ENCODE peak calls at places on chromosomes 6 and 20, in nine cellular contexts. Q is adrenal gland; F is right lobe of liver; M is tibial nerve; J is neuronal stem cell; H is breast epithelium; Z is CD8-positive, alpha-beta memory T cell; G is transverse colon; S is brain microvascular endothelial cell. U is an unnamed sample.

GRCh38 chr6:125312950-125313349 is 11.2 kb upstream of the HDDC2 start:
- DNase-seq in Q (no peak), F (no peak), M (no peak), J (no peak), H (no peak), Z (no peak), G (no peak), S (no peak), U (no peak)

GRCh38 chr6:125078602-125079321 is 74.8 kb upstream of the TPD52L1 start:
- DNase-seq in Q (no peak), F (no peak), M (no peak), J (no peak), H (no peak), Z (no peak), G (no peak), S (no peak), U (no peak)

GRCh38 chr20:33830371-33830770 is 19.2 kb downstream of the CHMP4B start:
- DNase-seq in Q (no peak), F (no peak), M (no peak), J (no peak), H (no peak), Z (no peak), G (peak), S (no peak), U (no peak)

GRCh38 chr6:157814883-157815282 is 8.2 kb upstream of the SNX9 start:
- DNase-seq in Q (no peak), F (no peak), M (no peak), J (no peak), H (no peak), Z (no peak), G (no peak), S (no peak), U (no peak)

GRCh38 chr6:90131614-90132423 is 164.8 kb downstream of the BACH2 start:
- DNase-seq in Q (no peak), F (no peak), M (peak), J (no peak), H (no peak), Z (no peak), G (no peak), S (no peak), U (no peak)

GRCh38 chr20:3473944-3474343 is 3.1 kb downstream of the ATRN start:
- DNase-seq in Q (no peak), F (no peak), M (no peak), J (no peak), H (no peak), Z (no peak), G (no peak), S (no peak), U (no peak)

GRCh38 chr20:62522748-62523396 is 47.1 kb upstream of the GATA5 start:
- DNase-seq in Q (no peak), F (no peak), M (no peak), J (no peak), H (no peak), Z (no peak), G (no peak), S (no peak), U (no peak)

GRCh38 chr20:2805682-2806350 is 5.4 kb upstream of the CPXM1 start:
- DNase-seq in Q (no peak), F (no peak), M (no peak), J (no peak), H (no peak), Z (no peak), G (no peak), S (no peak), U (no peak)

GRCh38 chr6:80967618-80968017 is 784.9 kb downstream of the TENT5A start:
- DNase-seq in Q (no peak), F (no peak), M (no peak), J (no peak), H (no peak), Z (no peak), G (no peak), S (no peak), U (no peak)

GRCh38 chr6:22880686-22881433 is 311.5 kb downstream of the HDGFL1 start:
- DNase-seq in Q (no peak), F (no peak), M (no peak), J (no peak), H (no peak), Z (no peak), G (no peak), S (peak), U (no peak)

GRCh38 chr20:23646106-23646958 is 8.6 kb upstream of the CST3 start:
- DNase-seq in Q (no peak), F (no peak), M (no peak), J (no peak), H (no peak), Z (no peak), G (no peak), S (no peak), U (no peak)

GRCh38 chr20:23645575-23645974 is 7.8 kb upstream of the CST3 start:
- DNase-seq in Q (no peak), F (no peak), M (no peak), J (no peak), H (no peak), Z (no peak), G (no peak), S (no peak), U (no peak)

GRCh38 chr20:23649830-23650417 is 12.2 kb upstream of the CST3 start:
- DNase-seq in Q (no peak), F (no peak), M (no peak), J (no peak), H (no peak), Z (no peak), G (no peak), S (no peak), U (no peak)

GRCh38 chr20:23649242-23649641 is 11.5 kb upstream of the CST3 start:
- DNase-seq in Q (no peak), F (no peak), M (no peak), J (no peak), H (no peak), Z (no peak), G (no peak), S (no peak), U (no peak)

GRCh38 chr20:23647346-23647745 is 9.6 kb upstream of the CST3 start:
- DNase-seq in Q (no peak), F (no peak), M (no peak), J (no peak), H (no peak), Z (no peak), G (no peak), S (no peak), U (no peak)
- H3K27ac ChIP-seq in Q (no peak), F (no peak), M (no peak), J (no peak), H (no peak), Z (no peak), G (no peak), S (no peak), U (no peak)

GRCh38 chr6:154512214-154512613 is 1.7 kb upstream of the CNKSR3 start:
- DNase-seq in Q (no peak), F (no peak), M (no peak), J (no peak), H (no peak), Z (no peak), G (no peak), S (no peak), U (no peak)
- H3K27ac ChIP-seq in Q (no peak), F (peak), M (peak), J (no peak), H (no peak), Z (no peak), G (peak), S (no peak), U (peak)

GRCh38 chr20:31676534-31677030 is 38.9 kb downstream of the COX4I2 start:
- DNase-seq in Q (no peak), F (no peak), M (no peak), J (no peak), H (no peak), Z (no peak), G (no peak), S (no peak), U (no peak)
- H3K27ac ChIP-seq in Q (peak), F (peak), M (peak), J (no peak), H (peak), Z (peak), G (peak), S (no peak), U (peak)

DNA sequence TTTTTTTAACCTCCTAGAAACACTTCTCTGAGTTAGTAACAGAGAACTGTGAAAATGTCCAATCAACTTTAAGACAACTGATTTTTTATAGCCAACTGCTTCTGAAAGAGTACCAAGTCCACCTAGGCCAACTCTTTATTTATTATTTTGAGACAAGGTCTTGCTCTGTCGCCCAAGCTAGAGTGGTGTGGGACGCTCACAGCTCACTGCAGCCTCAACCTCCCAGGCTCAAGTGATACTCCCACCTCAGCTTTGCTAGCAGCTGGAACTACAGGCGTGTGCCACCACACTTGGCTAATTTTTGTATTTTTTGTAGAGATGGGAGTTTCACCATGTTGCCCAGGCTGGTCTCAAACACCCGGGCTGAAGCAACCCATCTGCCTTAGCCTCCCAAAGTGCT is 331.6 kb downstream of the RNGTT start:
- DNase-seq in Q (no peak), F (no peak), M (no peak), J (no peak), H (no peak), Z (no peak), G (no peak), S (no peak), U (no peak)
- H3K27ac ChIP-seq in Q (no peak), F (no peak), M (no peak), J (no peak), H (no peak), Z (no peak), G (no peak), S (no peak), U (no peak)

GRCh38 chr6:43926644-43927524 is 156.9 kb downstream of the VEGFA start:
- DNase-seq in Q (no peak), F (no peak), M (no peak), J (peak), H (no peak), Z (no peak), G (peak), S (peak), U (no peak)
- H3K27ac ChIP-seq in Q (peak), F (no peak), M (no peak), J (peak), H (no peak), Z (peak), G (peak), S (no peak), U (no peak)

GRCh38 chr6:34274129-34274528 is 25.3 kb upstream of the SMIM29 start:
- DNase-seq in Q (no peak), F (no peak), M (no peak), J (no peak), H (no peak), Z (no peak), G (no peak), S (no peak), U (no peak)
- H3K27ac ChIP-seq in Q (no peak), F (no peak), M (no peak), J (no peak), H (no peak), Z (no peak), G (no peak), S (no peak), U (no peak)

DNA sequence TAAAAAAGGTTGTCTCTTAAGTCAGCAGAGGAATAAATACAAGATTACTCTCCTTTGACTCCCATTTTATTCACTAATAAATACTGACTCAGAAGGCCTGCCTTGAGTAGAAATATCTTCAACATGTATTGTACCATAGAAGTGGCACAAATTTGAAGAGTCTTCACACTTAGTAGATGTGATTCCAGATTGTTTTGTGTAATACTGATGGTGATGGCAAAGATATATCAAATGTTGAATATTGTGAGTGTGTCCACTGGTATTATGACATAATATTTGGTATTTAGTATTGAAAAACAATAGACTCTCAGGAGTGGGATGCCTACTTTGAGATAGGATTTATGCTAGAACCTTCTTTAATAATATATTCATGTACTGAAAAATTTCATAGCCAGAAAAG is 7.0 kb downstream of the ADGRB3 start:
- DNase-seq in Q (no peak), F (no peak), M (no peak), J (no peak), H (no peak), Z (no peak), G (no peak), S (no peak), U (no peak)
- H3K27ac ChIP-seq in Q (no peak), F (no peak), M (peak), J (no peak), H (no peak), Z (no peak), G (no peak), S (no peak), U (no peak)